ENCODE peak calls at places on chromosomes 4 and X, in five cellular contexts. H is D721Med; J is Peyer's patch; A is Calu3; Z is activated CD8-positive, alpha-beta T cell treated with anti-CD3 and anti-CD28 coated beads for 36 hours. W is an unnamed sample.

GRCh38 chr4:139814285-139815015 is 148.8 kb downstream of the MGST2 start:
- DNase-seq in J (no peak), Z (no peak), H (no peak), A (no peak), W (no peak)

GRCh38 chr4:41009411-41009810 is 204.9 kb downstream of the APBB2 start:
- DNase-seq in J (no peak), A (no peak), H (no peak), Z (no peak), W (no peak)

GRCh38 chrX:105876658-105877057 is 54.3 kb downstream of the NRK start:
- DNase-seq in A (no peak), Z (no peak), H (no peak), J (no peak), W (no peak)

GRCh38 chrX:77924320-77924859 is 13.9 kb downstream of the ATP7A start:
- DNase-seq in H (no peak), J (no peak), A (no peak), Z (no peak), W (no peak)

GRCh38 chr4:183444953-183445543 is 612 bp downstream of the CDKN2AIP start:
- DNase-seq in J (peak; percentile 69), A (peak; percentile 25), H (no peak), Z (peak; percentile 58), W (no peak)

GRCh38 chrX:155768036-155768769 is 112.9 kb upstream of the VAMP7 start:
- DNase-seq in A (no peak), Z (no peak), H (no peak), J (no peak), W (peak; percentile 31)

GRCh38 chr4:26015906-26016305 is 101.9 kb downstream of the SMIM20 start:
- DNase-seq in A (no peak), Z (no peak), H (no peak), J (no peak), W (no peak)

GRCh38 chrX:101595739-101596419 is 21.9 kb downstream of the ARMCX6 start:
- DNase-seq in J (no peak), A (peak; percentile 64), Z (peak; percentile 23), H (no peak), W (peak; percentile 69)

GRCh38 chr4:8695237-8696219 is 103.0 kb downstream of the CPZ start:
- DNase-seq in J (peak; percentile 27), A (no peak), H (no peak), Z (no peak), W (no peak)

DNA sequence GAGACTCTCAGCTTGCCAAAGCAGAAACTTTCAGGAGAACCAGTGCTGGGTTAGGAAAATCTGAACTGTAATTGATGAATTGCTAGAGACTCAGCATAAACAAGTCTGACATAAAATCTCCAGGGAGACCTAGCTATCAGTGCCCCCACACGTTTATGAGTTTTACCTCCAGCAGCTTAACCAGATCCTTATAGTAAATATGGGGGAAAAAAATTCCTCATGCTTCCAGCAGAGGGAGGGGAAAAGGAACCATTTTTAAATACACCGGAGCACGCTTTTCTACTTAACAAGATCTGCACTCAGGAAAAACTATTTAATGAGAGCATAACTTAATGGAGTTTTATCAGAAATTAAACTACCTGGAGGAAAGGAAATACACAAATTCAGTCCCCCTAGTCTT is 1040.7 kb upstream of the INTU start:
- DNase-seq in A (no peak), J (no peak), Z (no peak), H (no peak), W (no peak)
- TF ChIP-seq CTCF in A (no peak), J (no peak), Z (no peak), H (no peak), W (no peak)

DNA sequence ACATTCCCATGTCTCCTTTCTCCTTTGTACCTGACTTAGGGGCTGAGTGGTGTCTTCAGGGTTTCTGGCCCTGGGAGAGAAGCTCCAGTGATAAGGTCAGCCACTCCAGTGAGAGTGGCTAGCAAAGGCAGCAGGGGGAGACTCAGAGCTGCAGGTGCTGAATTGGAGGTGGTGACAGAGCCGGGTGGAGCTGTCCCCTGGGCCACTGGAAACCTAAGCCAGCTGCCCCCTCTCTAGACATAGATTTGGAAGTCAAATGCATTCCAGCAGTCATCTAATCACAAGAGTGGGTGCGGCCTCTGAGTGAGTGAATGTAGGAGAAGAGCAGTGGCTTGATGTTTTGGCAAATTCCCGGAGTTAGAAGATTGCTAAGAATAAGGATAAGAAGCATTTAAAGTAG is 28.5 kb downstream of the TRIM2 start:
- DNase-seq in Z (no peak), J (no peak), H (no peak), A (peak; percentile 50), W (no peak)
- TF ChIP-seq CTCF in Z (no peak), J (no peak), H (peak; percentile 16), A (no peak), W (no peak)

DNA sequence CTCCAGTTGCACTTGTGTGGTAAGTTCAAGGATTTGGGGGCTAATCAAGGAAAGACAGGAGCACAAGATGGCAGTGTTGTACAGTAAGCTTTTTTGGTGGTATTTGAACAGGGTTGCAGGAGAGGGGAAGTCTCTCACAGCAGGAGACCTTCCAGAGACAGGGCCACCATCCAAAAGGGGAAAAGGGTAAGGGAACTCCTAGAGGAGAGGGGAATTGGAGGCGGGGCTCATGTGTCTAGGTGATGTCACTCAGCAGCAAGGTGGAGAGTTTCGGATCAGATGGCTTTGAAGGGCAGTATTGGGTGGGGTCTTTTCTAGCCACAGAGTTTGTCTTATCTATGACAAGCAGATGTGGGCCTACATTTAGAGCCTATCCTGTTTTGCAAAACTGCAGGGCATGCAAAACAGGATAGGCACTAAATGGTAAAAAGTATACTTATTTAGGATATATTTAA is 13.4 kb upstream of the RNF175 start:
- DNase-seq in J (no peak), H (no peak), Z (no peak), A (no peak), W (no peak)
- TF ChIP-seq CTCF in J (no peak), H (peak; percentile 33), Z (no peak), A (no peak), W (no peak)

DNA sequence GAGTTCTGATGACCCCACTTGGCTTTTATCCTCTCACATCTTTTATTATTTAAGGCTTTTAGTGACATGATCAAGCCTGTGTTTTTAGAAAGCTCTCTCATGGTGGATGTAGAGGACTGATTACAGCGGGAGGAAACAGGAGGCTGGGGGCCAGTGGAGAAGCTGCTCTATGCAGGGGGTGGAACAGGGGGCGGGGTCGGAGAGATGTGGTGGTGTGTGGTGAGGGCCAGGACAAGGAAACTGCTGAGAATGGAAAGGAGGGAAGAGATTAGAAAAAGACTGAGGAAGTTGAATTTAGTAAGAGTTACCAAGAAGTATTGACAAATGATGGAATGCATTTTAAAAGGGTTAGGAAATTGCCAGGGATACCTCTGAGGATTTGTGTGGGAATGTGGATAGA is 292.2 kb downstream of the ZIC3 start:
- DNase-seq in J (no peak), A (no peak), H (no peak), Z (no peak), W (no peak)
- TF ChIP-seq CTCF in J (no peak), A (no peak), H (no peak), Z (no peak), W (no peak)

GRCh38 chr4:111937368-111937767 is 207.9 kb upstream of the FAM241A start:
- DNase-seq in A (no peak), Z (no peak), J (no peak), H (no peak), W (peak; percentile 17)
- TF ChIP-seq CTCF in A (no peak), Z (no peak), J (peak; percentile 28), H (peak; percentile 43), W (peak; percentile 36)

DNA sequence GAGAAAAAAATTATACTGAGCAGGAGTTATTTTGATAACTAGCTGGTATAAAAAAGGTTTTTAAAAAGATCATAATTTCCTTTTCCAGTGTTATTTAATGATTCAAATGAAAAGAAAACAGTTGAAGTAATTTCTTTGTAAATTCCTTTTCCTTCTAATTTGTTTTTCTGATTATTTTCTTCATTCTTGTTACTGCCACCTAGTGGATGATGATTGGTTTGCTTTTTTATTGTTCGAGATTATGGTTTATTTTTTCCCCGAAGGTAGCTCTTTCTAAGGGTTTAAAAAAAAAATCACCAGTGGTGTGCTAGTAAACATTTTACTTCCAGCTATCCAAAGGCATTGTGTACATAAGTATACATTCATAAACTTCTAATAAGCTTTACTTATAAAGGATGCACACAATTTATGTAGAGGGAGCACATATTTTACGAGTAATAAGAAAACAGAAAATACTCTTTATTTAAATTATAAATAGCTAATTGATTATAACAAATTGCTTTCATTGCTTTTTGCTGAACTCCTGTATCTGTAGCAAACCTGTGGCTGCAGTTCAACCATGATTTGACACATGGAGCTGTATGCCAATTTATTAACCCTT is 98.0 kb upstream of the ANK2 start:
- DNase-seq in J (no peak), H (no peak), Z (no peak), A (no peak), W (peak; percentile 33)
- TF ChIP-seq CTCF in J (peak; percentile 14), H (peak; percentile 66), Z (peak; percentile 61), A (peak; percentile 33), W (peak; percentile 15)